ENCODE peak calls at places on chromosomes 16 and 17, in four cellular contexts. N, X, M and I are unnamed samples.

GRCh38 chr16:54921229-54921824 is 9.3 kb upstream of the IRX5 start:
- DNase-seq in N (no peak), X (no peak), M (no peak), I (no peak)

GRCh38 chr16:52812945-52813556 is 239.6 kb downstream of the CHD9NB start:
- DNase-seq in X (no peak), N (no peak), M (peak), I (no peak)

GRCh38 chr17:11948791-11949190 is 48.5 kb downstream of the ZNF18 start:
- DNase-seq in N (no peak), M (peak), X (no peak), I (peak)

GRCh38 chr16:66521951-66522771 is 27.8 kb downstream of the TK2 start:
- DNase-seq in M (no peak), N (peak), X (peak), I (no peak)

GRCh38 chr16:3195975-3196374 is 8.0 kb downstream of the OR1F1 start:
- DNase-seq in X (no peak), N (no peak), M (peak), I (no peak)

GRCh38 chr16:58487566-58488351 is 12.2 kb upstream of the NDRG4 start:
- DNase-seq in N (peak), M (peak), X (no peak), I (peak)

GRCh38 chr16:78045865-78046581 is 23.7 kb downstream of the CLEC3A start:
- DNase-seq in X (no peak), N (peak), M (peak), I (no peak)

GRCh38 chr17:66426397-66427033 is 124.1 kb downstream of the PRKCA start:
- DNase-seq in N (no peak), X (no peak), M (peak), I (no peak)

GRCh38 chr16:64364894-64365293 is 757.0 kb downstream of the CDH11 start:
- DNase-seq in N (no peak), X (no peak), M (no peak), I (no peak)

GRCh38 chr17:31858647-31859486 is at the start of gene COPRS:
- DNase-seq in N (peak), M (peak), X (no peak), I (peak)

GRCh38 chr17:1880851-1881630 is 51.2 kb downstream of the RPA1 start:
- DNase-seq in N (no peak), M (no peak), X (no peak), I (no peak)

GRCh38 chr16:75095204-75095621 is 21.4 kb downstream of the LDHD start:
- DNase-seq in M (no peak), N (no peak), X (no peak), I (no peak)

GRCh38 chr17:47711366-47712099 is 17.6 kb downstream of the TBKBP1 start:
- DNase-seq in M (no peak), N (no peak), X (no peak), I (no peak)

GRCh38 chr16:81376880-81377279 is 62.1 kb downstream of the GAN start:
- DNase-seq in M (no peak), N (no peak), X (no peak), I (no peak)

GRCh38 chr16:77838597-77839255 is 50.4 kb downstream of the VAT1L start:
- DNase-seq in M (no peak), N (no peak), X (no peak), I (no peak)

GRCh38 chr16:3652373-3653037 is 2.0 kb upstream of the DNASE1 start:
- DNase-seq in N (peak), M (no peak), X (no peak), I (peak)

GRCh38 chr17:36460265-36460937 is 26.1 kb upstream of the ZNHIT3 start:
- DNase-seq in N (no peak), X (no peak), M (no peak), I (no peak)

GRCh38 chr17:63406689-63407330 is 39.3 kb downstream of the CYB561 start:
- DNase-seq in M (peak), N (peak), X (peak), I (peak)

GRCh38 chr17:63932721-63933120 is 590 bp upstream of the CD79B start:
- DNase-seq in N (no peak), M (no peak), X (no peak), I (no peak)

GRCh38 chr17:5583426-5584382 is 605 bp downstream of the NLRP1 start:
- DNase-seq in X (no peak), N (no peak), M (no peak), I (no peak)

GRCh38 chr16:71337631-71338030 is 20.9 kb upstream of the CALB2 start:
- DNase-seq in X (no peak), M (no peak), N (no peak), I (no peak)

GRCh38 chr16:68416057-68417046 is 32.0 kb downstream of the SMPD3 start:
- DNase-seq in N (peak), X (no peak), M (no peak), I (no peak)

GRCh38 chr17:79925242-79925957 is 86.2 kb upstream of the CBX4 start:
- DNase-seq in X (no peak), N (peak), M (peak), I (no peak)

GRCh38 chr16:19785081-19785480 is 67.0 kb downstream of the IQCK start:
- DNase-seq in X (no peak), M (no peak), N (no peak), I (no peak)

GRCh38 chr17:36813957-36814356 is 123.3 kb upstream of the LHX1 start:
- DNase-seq in M (no peak), N (no peak), X (no peak), I (no peak)

GRCh38 chr17:82807562-82807961 is 32.3 kb downstream of the ZNF750 start:
- DNase-seq in N (no peak), X (no peak), M (no peak), I (no peak)

GRCh38 chr17:55086635-55087058 is 118.1 kb downstream of the STXBP4 start:
- DNase-seq in X (no peak), N (no peak), M (peak), I (no peak)

GRCh38 chr16:66364117-66364958 is 2.2 kb upstream of the CDH5 start:
- DNase-seq in M (peak), N (no peak), X (no peak), I (peak)

GRCh38 chr16:68823401-68823800 is 19.9 kb upstream of the TANGO6 start:
- DNase-seq in X (no peak), N (no peak), M (no peak), I (no peak)

GRCh38 chr17:17159571-17159970 is 46.6 kb downstream of the PLD6 start:
- DNase-seq in X (no peak), M (no peak), N (no peak), I (no peak)

GRCh38 chr16:82741073-82741615 is 114.4 kb downstream of the CDH13 start:
- DNase-seq in X (no peak), M (no peak), N (no peak), I (no peak)

GRCh38 chr17:76179496-76180467 is 38.7 kb upstream of the FOXJ1 start:
- DNase-seq in X (peak), M (peak), N (no peak), I (no peak)
- TF ChIP-seq EP300 in X (no peak), M (no peak), N (no peak), I (no peak)

DNA sequence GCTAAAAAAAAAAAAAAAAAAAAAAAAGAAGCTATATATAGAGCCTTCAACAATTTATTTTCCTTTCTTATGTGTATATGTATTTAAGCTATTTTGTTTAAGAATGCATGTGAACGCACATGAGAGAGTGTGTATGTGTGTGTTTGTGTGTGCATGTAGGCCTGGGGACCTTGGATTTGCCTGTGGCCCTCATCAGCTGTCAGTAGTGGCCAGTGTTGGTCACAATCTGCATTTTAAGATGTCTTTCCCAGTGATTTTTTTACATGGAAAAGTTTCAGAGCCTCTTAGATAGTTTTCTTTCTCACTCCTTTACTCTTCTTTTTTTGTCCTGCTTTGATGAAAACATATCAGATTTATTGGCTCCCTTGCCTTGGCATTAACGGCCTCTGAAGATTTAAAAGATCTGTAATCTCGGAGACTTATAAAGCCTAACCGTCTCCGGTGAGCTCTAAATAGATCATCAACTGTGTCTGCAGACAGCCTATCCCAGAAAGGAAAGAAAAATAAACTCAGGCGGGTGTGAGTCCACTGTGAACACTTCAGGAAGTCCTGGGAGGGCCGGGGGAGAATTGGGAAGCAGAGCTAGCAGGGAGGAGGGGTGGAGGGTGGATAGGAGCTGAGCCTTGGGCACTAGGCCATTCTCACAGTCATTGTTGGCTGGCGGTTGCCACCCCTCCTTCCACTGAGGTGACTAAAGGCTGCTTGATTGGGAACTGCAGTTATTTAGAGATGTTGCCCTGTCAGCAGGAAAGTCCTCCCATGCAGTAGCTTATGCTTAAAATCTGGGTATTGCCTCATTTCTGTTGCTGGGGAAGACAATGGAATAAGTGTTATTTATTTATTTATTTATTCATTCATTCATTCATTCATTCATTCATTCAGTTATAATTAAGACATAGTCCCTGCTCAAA is 86.8 kb downstream of the WWP2 start:
- DNase-seq in X (no peak), N (peak), M (no peak), I (peak)
- H3K4me3 ChIP-seq in X (no peak), N (peak), M (no peak), I (no peak)

GRCh38 chr16:56262879-56263245 is 71.6 kb downstream of the GNAO1 start:
- DNase-seq in M (no peak), X (no peak), N (no peak), I (no peak)
- TF ChIP-seq EP300 in M (no peak), X (no peak), N (no peak), I (no peak)

GRCh38 chr17:39971076-39971603 is 8.3 kb downstream of the GSDMA start:
- DNase-seq in N (no peak), M (no peak), X (no peak), I (no peak)

GRCh38 chr17:39970157-39970692 is 7.4 kb downstream of the GSDMA start:
- DNase-seq in M (no peak), X (no peak), N (no peak), I (no peak)

GRCh38 chr17:39973496-39973895 is 7.1 kb upstream of the PSMD3 start:
- DNase-seq in X (no peak), M (no peak), N (no peak), I (no peak)

GRCh38 chr17:39974433-39974832 is 6.2 kb upstream of the PSMD3 start:
- DNase-seq in N (no peak), X (no peak), M (no peak), I (no peak)

DNA sequence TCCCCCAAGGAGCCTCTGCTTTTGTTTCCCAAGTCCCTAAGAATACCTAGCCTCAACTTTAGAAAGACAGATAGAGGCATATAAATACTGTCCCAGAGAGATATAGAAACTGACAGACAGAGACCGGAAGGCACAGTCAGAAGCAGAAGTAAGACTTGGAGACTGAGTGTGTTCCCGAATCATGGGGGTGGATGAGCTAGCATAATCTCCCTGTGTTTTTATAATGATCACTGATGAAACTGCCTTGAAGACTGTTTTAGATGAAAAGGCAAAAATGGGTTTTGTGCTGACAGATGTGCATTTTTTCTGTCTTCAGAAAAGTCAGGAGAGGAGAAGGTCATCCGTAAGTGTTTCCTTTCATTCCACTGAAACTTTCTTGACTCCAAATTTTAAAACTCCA is 8.3 kb upstream of the PSMD3 start:
- DNase-seq in X (no peak), N (no peak), M (no peak), I (no peak)
- H3K4me3 ChIP-seq in X (no peak), N (no peak), M (no peak), I (no peak)